ENCODE peak calls at places on chromosomes 16 and 17, in four cellular contexts. One of them, this sample, is unnamed. For H3K4me1, the result is how much of the 10 kb centered on the place peaks cover.

GRCh38 chr17:1474402-1475189 is 17.9 kb downstream of the MYO1C start:
- DNase-seq in adrenal gland: no peak
- DNase-seq in aorta: no peak
- DNase-seq in endothelial cell of umbilical vein: no peak
- DNase-seq in this sample: no peak

GRCh38 chr16:27718136-27718766 is 168.3 kb downstream of the KATNIP start:
- DNase-seq in adrenal gland: no peak
- DNase-seq in aorta: peak
- DNase-seq in endothelial cell of umbilical vein: no peak
- DNase-seq in this sample: no peak

GRCh38 chr16:86575754-86576557 is 2.4 kb upstream of the FOXL1 start:
- DNase-seq in adrenal gland: peak
- DNase-seq in aorta: peak
- DNase-seq in endothelial cell of umbilical vein: peak
- DNase-seq in this sample: no peak

GRCh38 chr16:31708348-31708747 is 165.3 kb upstream of the ZNF267 start:
- DNase-seq in adrenal gland: no peak
- DNase-seq in aorta: no peak
- DNase-seq in endothelial cell of umbilical vein: no peak
- DNase-seq in this sample: no peak

GRCh38 chr17:57110152-57110542 is 25.1 kb downstream of the AKAP1 start:
- DNase-seq in adrenal gland: peak
- DNase-seq in aorta: no peak
- DNase-seq in endothelial cell of umbilical vein: no peak
- DNase-seq in this sample: no peak

GRCh38 chr16:2365895-2366294 is 25.4 kb upstream of the ABCA3 start:
- DNase-seq in adrenal gland: peak
- DNase-seq in aorta: no peak
- DNase-seq in endothelial cell of umbilical vein: peak
- DNase-seq in this sample: no peak

GRCh38 chr16:47029724-47030123 is 56.2 kb upstream of the DNAJA2 start:
- DNase-seq in adrenal gland: no peak
- DNase-seq in aorta: no peak
- DNase-seq in endothelial cell of umbilical vein: no peak
- DNase-seq in this sample: no peak

GRCh38 chr16:12535535-12536411 is 267.9 kb downstream of the CPPED1 start:
- DNase-seq in adrenal gland: no peak
- DNase-seq in aorta: no peak
- DNase-seq in endothelial cell of umbilical vein: no peak
- DNase-seq in this sample: no peak

GRCh38 chr17:68624381-68624780 is 23.2 kb upstream of the FAM20A start:
- DNase-seq in adrenal gland: no peak
- DNase-seq in aorta: no peak
- DNase-seq in endothelial cell of umbilical vein: no peak
- DNase-seq in this sample: no peak

GRCh38 chr17:13031718-13032350 is 14.0 kb upstream of the ELAC2 start:
- DNase-seq in adrenal gland: peak
- DNase-seq in aorta: peak
- DNase-seq in endothelial cell of umbilical vein: peak
- DNase-seq in this sample: peak

GRCh38 chr16:10895053-10895946 is 18.3 kb downstream of the CIITA start:
- DNase-seq in adrenal gland: no peak
- DNase-seq in aorta: peak
- DNase-seq in endothelial cell of umbilical vein: peak
- DNase-seq in this sample: no peak

GRCh38 chr16:1407749-1408148 is 6.8 kb downstream of the UNKL start:
- DNase-seq in adrenal gland: no peak
- DNase-seq in aorta: no peak
- DNase-seq in endothelial cell of umbilical vein: no peak
- DNase-seq in this sample: no peak

GRCh38 chr17:59470624-59471297 is 94.6 kb upstream of the DHX40 start:
- DNase-seq in adrenal gland: no peak
- DNase-seq in aorta: no peak
- DNase-seq in endothelial cell of umbilical vein: no peak
- DNase-seq in this sample: no peak

GRCh38 chr16:89155184-89155679 is 16.3 kb upstream of the CDH15 start:
- DNase-seq in adrenal gland: peak
- DNase-seq in aorta: no peak
- DNase-seq in endothelial cell of umbilical vein: peak
- DNase-seq in this sample: peak

GRCh38 chr16:4700380-4700996 is 7.1 kb downstream of the NUDT16L1 start:
- DNase-seq in adrenal gland: no peak
- DNase-seq in aorta: no peak
- DNase-seq in endothelial cell of umbilical vein: no peak
- DNase-seq in this sample: no peak

GRCh38 chr17:74040291-74040690 is 163.2 kb upstream of the RPL38 start:
- DNase-seq in adrenal gland: no peak
- DNase-seq in aorta: peak
- DNase-seq in endothelial cell of umbilical vein: no peak
- DNase-seq in this sample: no peak

GRCh38 chr16:54203851-54204505 is 82.6 kb downstream of the IRX3 start:
- DNase-seq in adrenal gland: no peak
- DNase-seq in aorta: no peak
- DNase-seq in endothelial cell of umbilical vein: no peak
- DNase-seq in this sample: no peak

GRCh38 chr17:77208217-77208808 is 67.5 kb downstream of the SEC14L1 start:
- DNase-seq in adrenal gland: peak
- DNase-seq in aorta: no peak
- DNase-seq in endothelial cell of umbilical vein: peak
- DNase-seq in this sample: no peak

GRCh38 chr16:14491831-14492529 is 138.1 kb downstream of the PARN start:
- DNase-seq in adrenal gland: no peak
- DNase-seq in aorta: no peak
- DNase-seq in endothelial cell of umbilical vein: peak
- DNase-seq in this sample: no peak

GRCh38 chr16:9014389-9014788 is 50.7 kb upstream of the USP7 start:
- DNase-seq in adrenal gland: no peak
- DNase-seq in aorta: no peak
- DNase-seq in endothelial cell of umbilical vein: no peak
- DNase-seq in this sample: no peak

GRCh38 chr16:2902337-2903130 is 9.2 kb upstream of the FLYWCH1 start:
- DNase-seq in adrenal gland: no peak
- DNase-seq in aorta: no peak
- DNase-seq in endothelial cell of umbilical vein: no peak
- DNase-seq in this sample: no peak

GRCh38 chr16:14302399-14303181 is 231.5 kb downstream of the MRTFB start:
- DNase-seq in adrenal gland: no peak
- DNase-seq in aorta: peak
- DNase-seq in endothelial cell of umbilical vein: peak
- DNase-seq in this sample: no peak

GRCh38 chr16:23280483-23280967 is 21.6 kb upstream of the SCNN1B start:
- DNase-seq in adrenal gland: no peak
- DNase-seq in aorta: no peak
- DNase-seq in endothelial cell of umbilical vein: no peak
- DNase-seq in this sample: no peak

GRCh38 chr16:30728904-30729672 is 19.1 kb upstream of the PHKG2 start:
- DNase-seq in adrenal gland: no peak
- DNase-seq in aorta: peak
- DNase-seq in endothelial cell of umbilical vein: no peak
- DNase-seq in this sample: no peak

GRCh38 chr16:20952144-20952797 is 51.7 kb downstream of the LYRM1 start:
- DNase-seq in adrenal gland: no peak
- DNase-seq in aorta: no peak
- DNase-seq in endothelial cell of umbilical vein: no peak
- DNase-seq in this sample: no peak

GRCh38 chr17:41329279-41329925 is 13.9 kb upstream of the KRTAP17-1 start:
- DNase-seq in adrenal gland: peak
- DNase-seq in aorta: peak
- DNase-seq in endothelial cell of umbilical vein: peak
- DNase-seq in this sample: peak

GRCh38 chr17:79435962-79436361 is 174.9 kb downstream of the RBFOX3 start:
- DNase-seq in adrenal gland: no peak
- DNase-seq in aorta: no peak
- DNase-seq in endothelial cell of umbilical vein: no peak
- DNase-seq in this sample: no peak

GRCh38 chr17:79433396-79433795 is 177.5 kb downstream of the RBFOX3 start:
- DNase-seq in adrenal gland: no peak
- DNase-seq in aorta: no peak
- DNase-seq in endothelial cell of umbilical vein: no peak
- DNase-seq in this sample: no peak

GRCh38 chr17:79437081-79437480 is 173.8 kb downstream of the RBFOX3 start:
- DNase-seq in adrenal gland: no peak
- DNase-seq in aorta: no peak
- DNase-seq in endothelial cell of umbilical vein: no peak
- DNase-seq in this sample: no peak

GRCh38 chr17:79435296-79435695 is 175.6 kb downstream of the RBFOX3 start:
- DNase-seq in adrenal gland: no peak
- DNase-seq in aorta: no peak
- DNase-seq in endothelial cell of umbilical vein: no peak
- DNase-seq in this sample: no peak

DNA sequence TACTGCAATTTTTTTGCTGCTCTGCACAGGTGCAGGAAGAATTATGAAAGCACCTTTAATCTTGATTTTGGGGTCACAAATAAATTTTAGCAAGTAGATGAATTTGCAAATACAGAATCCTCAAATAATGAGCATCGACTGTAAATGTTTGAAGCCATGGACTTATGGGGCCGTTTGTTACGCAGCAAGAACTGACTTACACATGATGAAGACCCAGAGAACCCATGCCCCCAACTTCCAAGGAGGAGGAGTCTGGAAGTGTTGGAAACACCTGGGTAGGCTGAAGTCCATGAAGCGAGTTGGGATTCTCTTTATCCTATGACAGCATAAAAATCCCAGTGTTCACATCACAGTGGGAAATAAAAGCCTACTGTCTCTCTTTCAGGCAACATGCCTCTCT is 176.6 kb downstream of the RBFOX3 start:
- DNase-seq in adrenal gland: no peak
- DNase-seq in aorta: no peak
- DNase-seq in endothelial cell of umbilical vein: no peak
- DNase-seq in this sample: no peak
- H3K4me1 ChIP-seq in adrenal gland: under half
- H3K4me1 ChIP-seq in aorta: under half
- H3K4me1 ChIP-seq in endothelial cell of umbilical vein: under half
- H3K4me1 ChIP-seq in this sample: under half

DNA sequence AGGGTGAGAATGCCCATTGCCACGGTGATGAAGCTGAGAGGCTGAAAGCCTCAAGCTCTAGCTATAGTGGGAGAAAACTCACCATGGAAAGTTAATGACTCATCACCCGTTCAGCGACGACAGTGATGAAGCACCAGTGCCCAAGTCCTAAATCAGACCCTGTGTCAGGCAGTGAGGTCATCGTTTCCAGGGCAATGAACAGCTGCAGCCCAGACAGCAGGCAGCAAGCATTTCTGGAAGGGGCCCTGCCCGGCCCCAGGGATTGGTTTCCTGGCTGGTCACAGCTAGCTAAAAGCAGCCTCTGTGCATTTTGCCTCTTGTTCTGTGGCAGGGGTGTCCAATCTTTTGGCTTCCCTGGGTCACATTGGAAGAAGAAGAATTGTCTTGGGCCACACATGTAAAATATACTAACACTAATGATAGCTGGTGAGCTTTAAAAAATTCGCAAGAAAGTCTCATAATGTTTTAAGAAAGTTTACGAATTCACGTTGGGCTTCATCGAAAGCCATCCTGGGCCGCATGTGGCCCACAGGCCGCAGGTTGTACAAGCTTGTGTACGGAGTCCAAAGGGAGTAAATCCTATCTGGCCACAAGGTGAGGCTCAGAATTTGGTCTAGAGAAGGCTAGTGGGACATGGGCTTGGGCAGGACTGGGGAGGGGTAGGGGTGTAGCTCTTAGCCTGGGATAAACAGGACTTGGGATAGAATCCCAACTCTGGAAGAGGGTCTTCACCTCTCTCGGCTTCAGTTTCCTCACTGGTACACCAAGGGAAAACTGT is 40.6 kb downstream of the MIS12 start:
- DNase-seq in adrenal gland: peak
- DNase-seq in aorta: peak
- DNase-seq in endothelial cell of umbilical vein: peak
- DNase-seq in this sample: no peak
- H3K4me3 ChIP-seq in adrenal gland: no peak
- H3K4me3 ChIP-seq in aorta: no peak
- H3K4me3 ChIP-seq in endothelial cell of umbilical vein: no peak
- H3K4me3 ChIP-seq in this sample: no peak

GRCh38 chr17:67221062-67221998 is 23.7 kb downstream of the HELZ start:
- DNase-seq in adrenal gland: peak
- DNase-seq in aorta: no peak
- DNase-seq in endothelial cell of umbilical vein: peak
- DNase-seq in this sample: no peak
- H3K4me1 ChIP-seq in adrenal gland: under half
- H3K4me1 ChIP-seq in aorta: under half
- H3K4me1 ChIP-seq in endothelial cell of umbilical vein: under half
- H3K4me1 ChIP-seq in this sample: under half

GRCh38 chr17:82228278-82228841 is 482 bp upstream of the SLC16A3 start:
- DNase-seq in adrenal gland: peak
- DNase-seq in aorta: no peak
- DNase-seq in endothelial cell of umbilical vein: peak
- DNase-seq in this sample: no peak

GRCh38 chr17:82230627-82231311 is 1.9 kb downstream of the SLC16A3 start:
- DNase-seq in adrenal gland: peak
- DNase-seq in aorta: peak
- DNase-seq in endothelial cell of umbilical vein: peak
- DNase-seq in this sample: peak

GRCh38 chr17:82231312-82231561 is 2.4 kb downstream of the SLC16A3 start:
- DNase-seq in adrenal gland: no peak
- DNase-seq in aorta: no peak
- DNase-seq in endothelial cell of umbilical vein: no peak
- DNase-seq in this sample: no peak

GRCh38 chr17:82228842-82229685 is at the start of gene SLC16A3:
- DNase-seq in adrenal gland: no peak
- DNase-seq in aorta: peak
- DNase-seq in endothelial cell of umbilical vein: peak
- DNase-seq in this sample: no peak

GRCh38 chr17:82229686-82230626 is 1.1 kb downstream of the SLC16A3 start:
- DNase-seq in adrenal gland: no peak
- DNase-seq in aorta: peak
- DNase-seq in endothelial cell of umbilical vein: peak
- DNase-seq in this sample: no peak
- H3K4me3 ChIP-seq in adrenal gland: no peak
- H3K4me3 ChIP-seq in aorta: peak
- H3K4me3 ChIP-seq in endothelial cell of umbilical vein: peak
- H3K4me3 ChIP-seq in this sample: peak

DNA sequence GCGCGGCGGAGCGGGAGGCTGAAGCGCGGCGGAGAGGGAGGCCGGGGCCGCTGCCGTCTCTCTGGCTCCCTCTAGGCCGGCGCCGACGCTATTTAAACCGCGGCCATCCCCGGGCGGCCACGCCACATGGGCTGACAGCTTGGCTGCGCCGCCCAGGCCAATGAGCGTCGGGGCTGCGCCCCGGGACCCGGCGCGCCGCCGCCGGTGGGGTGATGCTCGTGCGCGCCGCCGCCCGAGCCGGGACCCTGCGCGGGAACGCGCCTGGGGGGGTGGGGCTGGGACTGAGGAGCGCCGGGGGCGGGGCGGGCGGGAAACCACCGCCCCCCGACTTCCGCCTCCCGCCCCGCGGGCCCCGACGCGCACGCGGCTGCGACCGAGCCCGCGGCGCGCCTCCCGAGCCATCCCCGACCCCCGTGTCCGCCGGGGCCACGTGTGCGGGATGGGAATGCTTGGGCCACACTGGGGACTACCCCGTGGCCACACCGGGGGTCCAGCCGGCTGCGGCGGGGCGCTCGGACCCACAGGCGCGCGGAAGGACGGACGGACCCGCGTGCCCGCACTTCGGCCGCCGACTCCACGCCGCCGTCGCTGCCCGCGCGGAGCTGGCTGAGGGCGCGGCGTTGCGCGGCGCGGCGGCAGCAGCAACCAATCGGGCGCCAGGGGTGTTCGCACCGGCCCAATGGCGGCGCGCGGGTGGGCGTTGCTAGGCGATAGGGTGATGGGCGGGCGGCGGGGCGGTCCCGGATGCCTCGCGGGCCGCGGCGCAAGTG is at the start of gene FASN:
- DNase-seq in adrenal gland: peak
- DNase-seq in aorta: peak
- DNase-seq in endothelial cell of umbilical vein: peak
- DNase-seq in this sample: peak
- H3K4me1 ChIP-seq in adrenal gland: under half
- H3K4me1 ChIP-seq in aorta: under half
- H3K4me1 ChIP-seq in endothelial cell of umbilical vein: under half
- H3K4me1 ChIP-seq in this sample: under half

This sample was measured in lung.